ENCODE peak calls at places on chromosomes 12 and 14, in five cellular contexts. One of them, this sample, is unnamed.

GRCh38 chr12:46546634-46547273 is 174.2 kb upstream of the SLC38A2 start:
- DNase-seq in lung: no peak
- DNase-seq in heart left ventricle: no peak
- DNase-seq in tibial nerve: no peak
- DNase-seq in left ventricle myocardium inferior: no peak
- DNase-seq in this sample: no peak

GRCh38 chr12:12441891-12442461 is 85.1 kb downstream of the BORCS5 start:
- DNase-seq in tibial nerve: no peak
- DNase-seq in lung: no peak
- DNase-seq in left ventricle myocardium inferior: no peak
- DNase-seq in heart left ventricle: no peak
- DNase-seq in this sample: no peak

GRCh38 chr12:129693731-129694130 is 210.1 kb downstream of the TMEM132D start:
- DNase-seq in lung: no peak
- DNase-seq in left ventricle myocardium inferior: no peak
- DNase-seq in tibial nerve: no peak
- DNase-seq in heart left ventricle: no peak
- DNase-seq in this sample: no peak

GRCh38 chr14:50620341-50620740 is 47.8 kb downstream of the SAV1 start:
- DNase-seq in lung: no peak
- DNase-seq in tibial nerve: no peak
- DNase-seq in left ventricle myocardium inferior: no peak
- DNase-seq in heart left ventricle: no peak
- DNase-seq in this sample: no peak

GRCh38 chr14:104805326-104805678 is 4.4 kb downstream of the ZBTB42 start:
- DNase-seq in heart left ventricle: peak
- DNase-seq in tibial nerve: no peak
- DNase-seq in lung: peak
- DNase-seq in left ventricle myocardium inferior: no peak
- DNase-seq in this sample: no peak

GRCh38 chr14:37669242-37669641 is 73.8 kb downstream of the TTC6 start:
- DNase-seq in heart left ventricle: no peak
- DNase-seq in lung: no peak
- DNase-seq in left ventricle myocardium inferior: no peak
- DNase-seq in tibial nerve: no peak
- DNase-seq in this sample: no peak

GRCh38 chr14:36254020-36254614 is 66.3 kb downstream of the MBIP start:
- DNase-seq in tibial nerve: no peak
- DNase-seq in heart left ventricle: no peak
- DNase-seq in lung: no peak
- DNase-seq in left ventricle myocardium inferior: no peak
- DNase-seq in this sample: no peak

GRCh38 chr12:104358353-104359003 is 54.9 kb downstream of the EID3 start:
- DNase-seq in tibial nerve: peak
- DNase-seq in heart left ventricle: peak
- DNase-seq in left ventricle myocardium inferior: peak
- DNase-seq in lung: peak
- DNase-seq in this sample: peak

GRCh38 chr14:44803239-44803905 is 158.4 kb downstream of the KLHL28 start:
- DNase-seq in heart left ventricle: no peak
- DNase-seq in tibial nerve: no peak
- DNase-seq in left ventricle myocardium inferior: no peak
- DNase-seq in lung: no peak
- DNase-seq in this sample: no peak

GRCh38 chr12:52534482-52534881 is 14.3 kb upstream of the KRT5 start:
- DNase-seq in left ventricle myocardium inferior: no peak
- DNase-seq in heart left ventricle: no peak
- DNase-seq in tibial nerve: no peak
- DNase-seq in lung: no peak
- DNase-seq in this sample: no peak

GRCh38 chr14:61503167-61503801 is 181.9 kb downstream of the PRKCH start:
- DNase-seq in tibial nerve: no peak
- DNase-seq in heart left ventricle: no peak
- DNase-seq in lung: no peak
- DNase-seq in left ventricle myocardium inferior: no peak
- DNase-seq in this sample: no peak

GRCh38 chr12:92360543-92360942 is 214.9 kb upstream of the BTG1 start:
- DNase-seq in heart left ventricle: no peak
- DNase-seq in lung: no peak
- DNase-seq in tibial nerve: no peak
- DNase-seq in left ventricle myocardium inferior: no peak
- DNase-seq in this sample: no peak

GRCh38 chr14:101495827-101496778 is 65.2 kb upstream of the DIO3 start:
- DNase-seq in left ventricle myocardium inferior: peak
- DNase-seq in heart left ventricle: peak
- DNase-seq in lung: no peak
- DNase-seq in tibial nerve: peak
- DNase-seq in this sample: no peak

GRCh38 chr12:24977060-24977459 is 28.2 kb upstream of the BCAT1 start:
- DNase-seq in lung: no peak
- DNase-seq in left ventricle myocardium inferior: no peak
- DNase-seq in tibial nerve: no peak
- DNase-seq in heart left ventricle: no peak
- DNase-seq in this sample: no peak

GRCh38 chr12:112978163-112979081 is at the start of gene OAS2:
- DNase-seq in tibial nerve: peak
- DNase-seq in lung: peak
- DNase-seq in left ventricle myocardium inferior: peak
- DNase-seq in heart left ventricle: peak
- DNase-seq in this sample: no peak

GRCh38 chr14:74671789-74672188 is 41.1 kb downstream of the AREL1 start:
- DNase-seq in heart left ventricle: no peak
- DNase-seq in left ventricle myocardium inferior: no peak
- DNase-seq in tibial nerve: no peak
- DNase-seq in lung: no peak
- DNase-seq in this sample: no peak

GRCh38 chr14:75238728-75239455 is 39.7 kb upstream of the FOS start:
- DNase-seq in tibial nerve: no peak
- DNase-seq in lung: no peak
- DNase-seq in heart left ventricle: peak
- DNase-seq in left ventricle myocardium inferior: peak
- DNase-seq in this sample: no peak

GRCh38 chr12:121214171-121214777 is 4.3 kb downstream of the P2RX4 start:
- DNase-seq in lung: no peak
- DNase-seq in tibial nerve: no peak
- DNase-seq in left ventricle myocardium inferior: no peak
- DNase-seq in heart left ventricle: no peak
- DNase-seq in this sample: no peak

GRCh38 chr14:34623506-34623905 is 6.4 kb downstream of the SNX6 start:
- DNase-seq in heart left ventricle: no peak
- DNase-seq in lung: no peak
- DNase-seq in left ventricle myocardium inferior: no peak
- DNase-seq in tibial nerve: no peak
- DNase-seq in this sample: no peak

GRCh38 chr12:49478949-49479664 is 59.7 kb upstream of the KCNH3 start:
- DNase-seq in heart left ventricle: peak
- DNase-seq in left ventricle myocardium inferior: no peak
- DNase-seq in tibial nerve: no peak
- DNase-seq in lung: no peak
- DNase-seq in this sample: no peak

GRCh38 chr14:91307046-91307445 is 62.5 kb upstream of the GPR68 start:
- DNase-seq in left ventricle myocardium inferior: no peak
- DNase-seq in tibial nerve: no peak
- DNase-seq in heart left ventricle: no peak
- DNase-seq in lung: no peak
- DNase-seq in this sample: no peak

GRCh38 chr12:99390707-99391106 is 256.8 kb upstream of the GARIN6 start:
- DNase-seq in heart left ventricle: no peak
- DNase-seq in left ventricle myocardium inferior: no peak
- DNase-seq in lung: no peak
- DNase-seq in tibial nerve: no peak
- DNase-seq in this sample: no peak

GRCh38 chr12:132520421-132521199 is 30.7 kb downstream of the FBRSL1 start:
- DNase-seq in left ventricle myocardium inferior: no peak
- DNase-seq in heart left ventricle: no peak
- DNase-seq in lung: no peak
- DNase-seq in tibial nerve: no peak
- DNase-seq in this sample: no peak

GRCh38 chr12:6553051-6553868 is 2.6 kb downstream of the IFFO1 start:
- DNase-seq in left ventricle myocardium inferior: peak
- DNase-seq in lung: no peak
- DNase-seq in tibial nerve: peak
- DNase-seq in heart left ventricle: peak
- DNase-seq in this sample: no peak

GRCh38 chr14:74620497-74620921 is 8.5 kb upstream of the LTBP2 start:
- DNase-seq in tibial nerve: no peak
- DNase-seq in lung: no peak
- DNase-seq in heart left ventricle: peak
- DNase-seq in left ventricle myocardium inferior: no peak
- DNase-seq in this sample: no peak

GRCh38 chr12:25455696-25456095 is 97.4 kb downstream of the LMNTD1 start:
- DNase-seq in heart left ventricle: no peak
- DNase-seq in tibial nerve: no peak
- DNase-seq in lung: no peak
- DNase-seq in left ventricle myocardium inferior: no peak
- DNase-seq in this sample: no peak

GRCh38 chr14:61812347-61813100 is 50.3 kb downstream of the SNAPC1 start:
- DNase-seq in lung: no peak
- DNase-seq in tibial nerve: no peak
- DNase-seq in left ventricle myocardium inferior: no peak
- DNase-seq in heart left ventricle: no peak
- DNase-seq in this sample: no peak

GRCh38 chr12:30614031-30614430 is 81.6 kb downstream of the IPO8 start:
- DNase-seq in left ventricle myocardium inferior: no peak
- DNase-seq in lung: no peak
- DNase-seq in heart left ventricle: no peak
- DNase-seq in tibial nerve: no peak
- DNase-seq in this sample: no peak

GRCh38 chr14:104093366-104094055 is 8.0 kb downstream of the ASPG start:
- DNase-seq in heart left ventricle: peak
- DNase-seq in tibial nerve: no peak
- DNase-seq in left ventricle myocardium inferior: no peak
- DNase-seq in lung: no peak
- DNase-seq in this sample: no peak

DNA sequence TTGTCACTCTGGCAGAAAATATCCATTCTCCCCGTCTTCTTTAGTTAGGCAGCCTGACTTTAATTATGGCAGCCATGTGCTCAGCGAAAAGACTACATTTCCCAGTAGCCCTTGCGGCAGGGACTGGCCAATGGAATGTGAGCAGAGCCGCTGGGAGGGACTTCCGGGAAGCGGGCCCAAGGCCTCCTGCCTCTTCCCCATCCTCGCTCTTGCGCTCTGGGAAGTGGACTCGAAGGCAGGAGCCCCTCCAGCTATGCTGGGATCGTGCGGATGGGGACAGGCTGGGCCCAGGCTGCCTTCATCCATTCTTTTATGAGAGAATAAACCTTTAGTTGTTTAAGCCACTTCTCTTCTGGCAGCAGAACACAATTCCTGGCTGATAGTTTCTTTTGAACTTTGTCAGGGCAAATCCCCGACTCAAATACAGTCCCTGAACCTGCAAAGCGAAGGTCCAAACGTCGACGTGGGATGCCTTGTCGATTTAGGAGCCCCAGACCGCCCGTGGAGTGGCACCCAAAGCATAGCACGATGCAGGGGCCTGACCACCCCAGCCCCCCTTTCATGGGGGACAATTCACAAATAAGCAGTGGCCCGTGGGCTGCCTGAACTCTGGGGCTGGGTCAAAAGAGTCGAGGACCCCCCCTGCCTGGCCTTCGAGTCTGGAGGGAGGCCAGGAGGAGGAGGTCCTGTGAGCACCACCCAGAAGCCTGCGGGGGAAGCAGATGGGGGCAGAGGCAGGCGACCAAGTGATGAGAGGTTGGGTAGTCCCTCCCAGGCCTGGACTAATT is 15.6 kb upstream of the LRTM2 start:
- DNase-seq in heart left ventricle: peak
- DNase-seq in lung: peak
- DNase-seq in left ventricle myocardium inferior: peak
- DNase-seq in tibial nerve: peak
- DNase-seq in this sample: peak
- H3K27ac ChIP-seq in heart left ventricle: peak
- H3K27ac ChIP-seq in lung: no peak
- H3K27ac ChIP-seq in left ventricle myocardium inferior: peak
- H3K27ac ChIP-seq in tibial nerve: peak
- H3K27ac ChIP-seq in this sample: peak

GRCh38 chr12:117643971-117644370 is 282.5 kb upstream of the NOS1 start:
- DNase-seq in left ventricle myocardium inferior: no peak
- DNase-seq in heart left ventricle: no peak
- DNase-seq in tibial nerve: no peak
- DNase-seq in lung: no peak
- DNase-seq in this sample: no peak
- H3K27ac ChIP-seq in left ventricle myocardium inferior: no peak
- H3K27ac ChIP-seq in heart left ventricle: no peak
- H3K27ac ChIP-seq in tibial nerve: no peak
- H3K27ac ChIP-seq in lung: no peak
- H3K27ac ChIP-seq in this sample: no peak

DNA sequence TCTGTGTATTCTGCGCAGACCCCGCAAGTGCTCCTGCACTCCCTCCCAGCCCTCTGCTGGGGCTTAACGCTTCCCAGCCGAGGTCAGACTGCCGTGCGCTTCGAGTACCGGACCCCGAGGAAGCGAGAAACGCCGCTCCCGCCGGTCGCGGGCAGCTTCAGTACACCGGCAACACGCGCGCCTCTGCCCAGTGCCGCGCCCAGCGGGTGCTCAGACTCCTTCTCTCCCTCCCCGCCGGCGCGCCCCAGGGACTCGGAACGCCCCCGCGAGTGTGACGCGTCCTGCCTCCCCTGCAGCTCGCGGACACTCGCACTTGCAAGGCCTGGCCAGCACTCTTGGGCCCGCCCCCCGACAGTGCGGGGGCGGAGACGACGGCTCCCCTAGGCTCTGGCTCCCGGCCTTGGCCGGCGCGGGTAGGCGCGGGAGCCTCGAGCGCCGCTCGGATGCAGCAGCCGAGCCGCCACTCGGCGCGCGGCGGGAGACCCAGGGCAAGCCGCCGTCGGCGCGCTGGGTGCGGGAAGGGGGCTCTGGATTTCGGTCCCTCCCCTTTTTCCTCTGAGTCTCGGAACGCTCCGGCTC is at the start of gene PTGER2:
- DNase-seq in left ventricle myocardium inferior: peak
- DNase-seq in tibial nerve: peak
- DNase-seq in heart left ventricle: peak
- DNase-seq in lung: peak
- DNase-seq in this sample: no peak
- H3K27ac ChIP-seq in left ventricle myocardium inferior: no peak
- H3K27ac ChIP-seq in tibial nerve: peak
- H3K27ac ChIP-seq in heart left ventricle: peak
- H3K27ac ChIP-seq in lung: no peak
- H3K27ac ChIP-seq in this sample: no peak

DNA sequence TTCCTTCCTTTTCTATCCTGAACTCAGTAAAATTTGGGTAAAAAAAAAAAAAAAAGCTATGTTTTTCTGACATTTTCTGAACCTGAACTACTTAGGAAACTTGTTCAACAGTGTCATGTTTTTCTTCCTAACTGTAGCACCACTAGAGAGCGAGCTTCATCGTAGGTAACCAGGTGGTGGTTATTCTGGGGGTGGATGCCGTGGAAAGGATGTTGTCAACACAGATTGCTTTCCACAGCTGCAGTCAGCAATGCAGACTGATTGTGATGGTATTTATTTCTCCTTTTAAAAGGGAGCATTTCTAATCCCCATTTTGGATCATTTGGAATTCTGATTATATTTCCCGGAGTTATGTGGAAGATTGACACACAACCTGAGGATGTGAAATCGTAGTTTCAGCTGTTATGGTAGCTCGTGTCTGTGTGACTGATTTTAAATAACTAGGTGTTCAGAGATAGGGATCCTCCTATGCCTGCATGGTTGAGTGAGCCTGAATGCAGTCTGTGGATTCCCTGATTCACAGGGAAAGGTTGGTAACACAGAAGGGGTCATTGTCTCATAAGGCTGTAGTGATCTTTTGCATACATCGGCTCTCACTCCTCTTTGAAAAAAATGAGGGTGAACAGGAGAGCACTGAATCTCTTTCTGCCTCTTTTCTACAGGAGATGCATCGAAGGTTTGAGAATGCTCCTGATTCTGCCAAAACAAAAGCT is 113.2 kb downstream of the ERC1 start:
- DNase-seq in lung: no peak
- DNase-seq in heart left ventricle: no peak
- DNase-seq in left ventricle myocardium inferior: no peak
- DNase-seq in tibial nerve: no peak
- DNase-seq in this sample: no peak
- H3K27ac ChIP-seq in lung: no peak
- H3K27ac ChIP-seq in heart left ventricle: no peak
- H3K27ac ChIP-seq in left ventricle myocardium inferior: no peak
- H3K27ac ChIP-seq in tibial nerve: no peak
- H3K27ac ChIP-seq in this sample: no peak